ENCODE peak calls at places on chromosomes 12 and 14, in ten cellular contexts. One of them, this sample, is unnamed.

GRCh38 chr12:124703852-124704251 is 136.4 kb upstream of the NCOR2 start:
- DNase-seq in esophagus squamous epithelium: no peak
- DNase-seq in cardiac muscle cell: no peak
- DNase-seq in psoas muscle: no peak
- DNase-seq in spleen: no peak
- DNase-seq in ovary: no peak
- DNase-seq in transverse colon: no peak
- DNase-seq in AG04450: no peak
- DNase-seq in uterus: no peak
- DNase-seq in MM.1S: no peak
- DNase-seq in this sample: no peak

GRCh38 chr14:92897922-92898599 is 24.9 kb upstream of the CHGA start:
- DNase-seq in psoas muscle: no peak
- DNase-seq in transverse colon: no peak
- DNase-seq in AG04450: no peak
- DNase-seq in ovary: no peak
- DNase-seq in uterus: no peak
- DNase-seq in spleen: no peak
- DNase-seq in esophagus squamous epithelium: no peak
- DNase-seq in MM.1S: no peak
- DNase-seq in cardiac muscle cell: peak; percentile 3
- DNase-seq in this sample: no peak

GRCh38 chr12:123034022-123034541 is 53.6 kb downstream of the ARL6IP4 start:
- DNase-seq in transverse colon: no peak
- DNase-seq in spleen: peak; percentile 77
- DNase-seq in AG04450: no peak
- DNase-seq in uterus: no peak
- DNase-seq in MM.1S: no peak
- DNase-seq in esophagus squamous epithelium: no peak
- DNase-seq in psoas muscle: no peak
- DNase-seq in cardiac muscle cell: no peak
- DNase-seq in ovary: no peak
- DNase-seq in this sample: no peak

GRCh38 chr12:101852998-101853397 is 22.2 kb upstream of the GNPTAB start:
- DNase-seq in spleen: no peak
- DNase-seq in MM.1S: no peak
- DNase-seq in transverse colon: no peak
- DNase-seq in uterus: no peak
- DNase-seq in psoas muscle: no peak
- DNase-seq in cardiac muscle cell: no peak
- DNase-seq in esophagus squamous epithelium: no peak
- DNase-seq in ovary: no peak
- DNase-seq in AG04450: no peak
- DNase-seq in this sample: no peak

GRCh38 chr14:20690848-20691640 is 2.5 kb downstream of the ANG start:
- DNase-seq in spleen: no peak
- DNase-seq in AG04450: no peak
- DNase-seq in cardiac muscle cell: peak; percentile 84
- DNase-seq in transverse colon: peak; percentile 48
- DNase-seq in psoas muscle: no peak
- DNase-seq in esophagus squamous epithelium: no peak
- DNase-seq in MM.1S: peak; percentile 46
- DNase-seq in uterus: peak; percentile 51
- DNase-seq in ovary: no peak
- DNase-seq in this sample: peak; percentile 81

GRCh38 chr12:105748806-105749600 is 389.8 kb downstream of the NUAK1 start:
- DNase-seq in MM.1S: no peak
- DNase-seq in spleen: no peak
- DNase-seq in psoas muscle: no peak
- DNase-seq in uterus: peak; percentile 81
- DNase-seq in transverse colon: no peak
- DNase-seq in cardiac muscle cell: peak; percentile 93
- DNase-seq in AG04450: peak; percentile 49
- DNase-seq in esophagus squamous epithelium: no peak
- DNase-seq in ovary: peak; percentile 70
- DNase-seq in this sample: no peak

GRCh38 chr12:39816671-39817185 is 197.1 kb upstream of the ABCD2 start:
- DNase-seq in transverse colon: no peak
- DNase-seq in esophagus squamous epithelium: no peak
- DNase-seq in cardiac muscle cell: no peak
- DNase-seq in psoas muscle: no peak
- DNase-seq in uterus: no peak
- DNase-seq in ovary: no peak
- DNase-seq in AG04450: no peak
- DNase-seq in spleen: no peak
- DNase-seq in MM.1S: no peak
- DNase-seq in this sample: no peak

GRCh38 chr12:95789126-95790024 is 1.2 kb downstream of the NTN4 start:
- DNase-seq in ovary: peak; percentile 61
- DNase-seq in spleen: no peak
- DNase-seq in psoas muscle: peak; percentile 63
- DNase-seq in cardiac muscle cell: no peak
- DNase-seq in transverse colon: peak; percentile 17
- DNase-seq in MM.1S: no peak
- DNase-seq in AG04450: no peak
- DNase-seq in esophagus squamous epithelium: no peak
- DNase-seq in uterus: no peak
- DNase-seq in this sample: peak; percentile 74

GRCh38 chr14:91140672-91141071 is 26.8 kb downstream of the DGLUCY start:
- DNase-seq in MM.1S: no peak
- DNase-seq in ovary: no peak
- DNase-seq in uterus: no peak
- DNase-seq in spleen: no peak
- DNase-seq in transverse colon: peak; percentile 47
- DNase-seq in cardiac muscle cell: peak; percentile 41
- DNase-seq in AG04450: no peak
- DNase-seq in psoas muscle: no peak
- DNase-seq in esophagus squamous epithelium: no peak
- DNase-seq in this sample: no peak

GRCh38 chr12:28824193-28824846 is 324.8 kb upstream of the FAR2 start:
- DNase-seq in cardiac muscle cell: no peak
- DNase-seq in transverse colon: no peak
- DNase-seq in ovary: no peak
- DNase-seq in spleen: no peak
- DNase-seq in uterus: no peak
- DNase-seq in MM.1S: no peak
- DNase-seq in psoas muscle: no peak
- DNase-seq in esophagus squamous epithelium: no peak
- DNase-seq in AG04450: no peak
- DNase-seq in this sample: no peak

GRCh38 chr14:50605776-50606175 is 45.8 kb downstream of the ATL1 start:
- DNase-seq in uterus: no peak
- DNase-seq in cardiac muscle cell: peak; percentile 61
- DNase-seq in ovary: no peak
- DNase-seq in psoas muscle: no peak
- DNase-seq in esophagus squamous epithelium: no peak
- DNase-seq in AG04450: no peak
- DNase-seq in spleen: no peak
- DNase-seq in transverse colon: no peak
- DNase-seq in MM.1S: no peak
- DNase-seq in this sample: no peak

GRCh38 chr14:64963611-64964010 is 8.5 kb downstream of the RAB15 start:
- DNase-seq in cardiac muscle cell: no peak
- DNase-seq in ovary: no peak
- DNase-seq in spleen: no peak
- DNase-seq in uterus: no peak
- DNase-seq in psoas muscle: no peak
- DNase-seq in transverse colon: no peak
- DNase-seq in esophagus squamous epithelium: no peak
- DNase-seq in MM.1S: no peak
- DNase-seq in AG04450: no peak
- DNase-seq in this sample: no peak

GRCh38 chr14:64958743-64959142 is 13.4 kb downstream of the RAB15 start:
- DNase-seq in MM.1S: no peak
- DNase-seq in psoas muscle: no peak
- DNase-seq in transverse colon: no peak
- DNase-seq in spleen: no peak
- DNase-seq in cardiac muscle cell: no peak
- DNase-seq in esophagus squamous epithelium: no peak
- DNase-seq in AG04450: no peak
- DNase-seq in uterus: no peak
- DNase-seq in ovary: no peak
- DNase-seq in this sample: no peak

GRCh38 chr14:64958201-64958600 is 13.9 kb downstream of the RAB15 start:
- DNase-seq in spleen: no peak
- DNase-seq in psoas muscle: no peak
- DNase-seq in transverse colon: no peak
- DNase-seq in uterus: no peak
- DNase-seq in esophagus squamous epithelium: no peak
- DNase-seq in cardiac muscle cell: no peak
- DNase-seq in ovary: no peak
- DNase-seq in MM.1S: no peak
- DNase-seq in AG04450: no peak
- DNase-seq in this sample: no peak

GRCh38 chr14:64956697-64957412 is 14.3 kb upstream of the GPX2 start:
- DNase-seq in esophagus squamous epithelium: no peak
- DNase-seq in uterus: no peak
- DNase-seq in cardiac muscle cell: no peak
- DNase-seq in MM.1S: no peak
- DNase-seq in transverse colon: no peak
- DNase-seq in AG04450: no peak
- DNase-seq in psoas muscle: no peak
- DNase-seq in spleen: no peak
- DNase-seq in ovary: no peak
- DNase-seq in this sample: no peak

DNA sequence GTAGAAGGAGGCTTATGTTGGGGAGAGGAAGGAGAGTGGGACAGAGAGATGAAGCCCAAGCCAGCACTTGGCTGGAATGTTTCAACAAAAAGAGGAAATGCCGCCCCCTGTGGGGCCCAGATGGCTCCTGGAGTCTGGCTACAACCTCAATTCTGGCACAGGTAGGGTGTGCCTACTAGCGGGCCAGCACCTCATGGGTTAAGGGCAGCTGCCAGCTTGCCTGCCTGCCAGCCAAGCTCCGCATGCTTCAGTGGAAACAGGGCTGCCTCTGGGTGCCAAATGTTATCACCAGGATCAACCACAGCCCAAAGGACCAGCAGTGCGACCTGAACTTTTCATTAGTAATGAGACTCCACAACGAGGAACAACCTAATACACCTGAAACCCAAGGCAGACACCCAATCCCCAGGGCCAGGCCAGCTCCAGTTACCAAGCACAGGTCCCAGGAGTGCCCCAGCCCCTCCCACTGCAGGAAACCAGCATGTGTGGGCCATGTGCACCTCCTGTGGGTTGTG is 11.3 kb downstream of the RAB15 start:
- DNase-seq in transverse colon: no peak
- DNase-seq in MM.1S: no peak
- DNase-seq in uterus: no peak
- DNase-seq in psoas muscle: peak; percentile 67
- DNase-seq in ovary: no peak
- DNase-seq in AG04450: no peak
- DNase-seq in esophagus squamous epithelium: no peak
- DNase-seq in cardiac muscle cell: no peak
- DNase-seq in spleen: no peak
- DNase-seq in this sample: no peak
- TF ChIP-seq CTCF in transverse colon: no peak
- TF ChIP-seq CTCF in MM.1S: no peak
- TF ChIP-seq CTCF in uterus: no peak
- TF ChIP-seq CTCF in psoas muscle: no peak
- TF ChIP-seq CTCF in ovary: no peak
- TF ChIP-seq CTCF in AG04450: no peak
- TF ChIP-seq CTCF in esophagus squamous epithelium: no peak
- TF ChIP-seq CTCF in cardiac muscle cell: no peak
- TF ChIP-seq CTCF in spleen: no peak
- TF ChIP-seq CTCF in this sample: no peak

GRCh38 chr12:19222566-19222965 is 93.0 kb downstream of the PLEKHA5 start:
- DNase-seq in ovary: no peak
- DNase-seq in psoas muscle: no peak
- DNase-seq in MM.1S: no peak
- DNase-seq in AG04450: no peak
- DNase-seq in spleen: no peak
- DNase-seq in cardiac muscle cell: no peak
- DNase-seq in transverse colon: no peak
- DNase-seq in uterus: no peak
- DNase-seq in esophagus squamous epithelium: no peak
- DNase-seq in this sample: no peak
- H3K4me3 ChIP-seq in ovary: no peak overlapping the region
- H3K4me3 ChIP-seq in psoas muscle: no peak overlapping the region
- H3K4me3 ChIP-seq in MM.1S: no peak overlapping the region
- H3K4me3 ChIP-seq in AG04450: no peak overlapping the region
- H3K4me3 ChIP-seq in spleen: no peak overlapping the region
- H3K4me3 ChIP-seq in cardiac muscle cell: no peak overlapping the region
- H3K4me3 ChIP-seq in transverse colon: no peak overlapping the region
- H3K4me3 ChIP-seq in uterus: no peak overlapping the region
- H3K4me3 ChIP-seq in esophagus squamous epithelium: no peak overlapping the region
- H3K4me3 ChIP-seq in this sample: no peak overlapping the region

GRCh38 chr12:13981296-13981962 is at the start of gene GRIN2B:
- DNase-seq in spleen: no peak
- DNase-seq in ovary: peak; percentile 17
- DNase-seq in transverse colon: no peak
- DNase-seq in esophagus squamous epithelium: no peak
- DNase-seq in cardiac muscle cell: no peak
- DNase-seq in uterus: no peak
- DNase-seq in MM.1S: no peak
- DNase-seq in AG04450: no peak
- DNase-seq in psoas muscle: no peak
- DNase-seq in this sample: no peak

GRCh38 chr12:13980548-13981295 is 680 bp downstream of the GRIN2B start:
- DNase-seq in AG04450: no peak
- DNase-seq in MM.1S: no peak
- DNase-seq in psoas muscle: no peak
- DNase-seq in cardiac muscle cell: no peak
- DNase-seq in esophagus squamous epithelium: no peak
- DNase-seq in spleen: no peak
- DNase-seq in ovary: peak; percentile 20
- DNase-seq in uterus: no peak
- DNase-seq in transverse colon: no peak
- DNase-seq in this sample: no peak

GRCh38 chr12:13986031-13986430 is 4.6 kb upstream of the GRIN2B start:
- DNase-seq in psoas muscle: no peak
- DNase-seq in esophagus squamous epithelium: no peak
- DNase-seq in ovary: no peak
- DNase-seq in AG04450: no peak
- DNase-seq in uterus: no peak
- DNase-seq in cardiac muscle cell: no peak
- DNase-seq in transverse colon: no peak
- DNase-seq in MM.1S: no peak
- DNase-seq in spleen: no peak
- DNase-seq in this sample: no peak

GRCh38 chr12:13976880-13977279 is 4.5 kb downstream of the GRIN2B start:
- DNase-seq in cardiac muscle cell: no peak
- DNase-seq in esophagus squamous epithelium: no peak
- DNase-seq in uterus: no peak
- DNase-seq in transverse colon: no peak
- DNase-seq in MM.1S: no peak
- DNase-seq in AG04450: no peak
- DNase-seq in psoas muscle: no peak
- DNase-seq in spleen: no peak
- DNase-seq in ovary: no peak
- DNase-seq in this sample: no peak

GRCh38 chr12:13982010-13982409 is 608 bp upstream of the GRIN2B start:
- DNase-seq in AG04450: no peak
- DNase-seq in spleen: no peak
- DNase-seq in esophagus squamous epithelium: no peak
- DNase-seq in transverse colon: peak; percentile 15
- DNase-seq in cardiac muscle cell: no peak
- DNase-seq in psoas muscle: no peak
- DNase-seq in MM.1S: no peak
- DNase-seq in uterus: no peak
- DNase-seq in ovary: peak; percentile 36
- DNase-seq in this sample: no peak
- H3K27me3 ChIP-seq in AG04450: peaks cover 6% of the 10 kb centered on the region
- H3K27me3 ChIP-seq in spleen: peaks cover 20% of the 10 kb centered on the region
- H3K27me3 ChIP-seq in esophagus squamous epithelium: no peaks in the 10 kb centered on the region
- H3K27me3 ChIP-seq in transverse colon: peaks cover 67% of the 10 kb centered on the region
- H3K27me3 ChIP-seq in cardiac muscle cell: peaks cover 81% of the 10 kb centered on the region
- H3K27me3 ChIP-seq in psoas muscle: peaks cover 22% of the 10 kb centered on the region
- H3K27me3 ChIP-seq in MM.1S: no peaks in the 10 kb centered on the region
- H3K27me3 ChIP-seq in uterus: no peaks in the 10 kb centered on the region
- H3K27me3 ChIP-seq in ovary: no peaks in the 10 kb centered on the region
- H3K27me3 ChIP-seq in this sample: no peaks in the 10 kb centered on the region

GRCh38 chr14:101889898-101890297 is 74.5 kb upstream of the DYNC1H1 start:
- DNase-seq in esophagus squamous epithelium: no peak
- DNase-seq in AG04450: no peak
- DNase-seq in ovary: no peak
- DNase-seq in MM.1S: no peak
- DNase-seq in uterus: no peak
- DNase-seq in cardiac muscle cell: peak; percentile 15
- DNase-seq in psoas muscle: no peak
- DNase-seq in spleen: no peak
- DNase-seq in transverse colon: peak; percentile 5
- DNase-seq in this sample: peak; percentile 27
- TF ChIP-seq CTCF in esophagus squamous epithelium: no peak
- TF ChIP-seq CTCF in AG04450: no peak
- TF ChIP-seq CTCF in ovary: no peak
- TF ChIP-seq CTCF in MM.1S: no peak
- TF ChIP-seq CTCF in uterus: no peak
- TF ChIP-seq CTCF in cardiac muscle cell: no peak
- TF ChIP-seq CTCF in psoas muscle: no peak
- TF ChIP-seq CTCF in spleen: no peak
- TF ChIP-seq CTCF in transverse colon: no peak
- TF ChIP-seq CTCF in this sample: no peak

This sample was measured in ascending aorta.